ENCODE peak calls at places on chromosome 16, in eight cellular contexts. X is left ventricle myocardium inferior; A is colonic mucosa; R is tibial artery; S is heart right ventricle; E is effector memory CD4-positive, alpha-beta T cell; Q is PC-3; K is fibroblast of mammary gland. B is an unnamed sample.

GRCh38 chr16:6918661-6919060 is 414.0 kb upstream of the RBFOX1 start:
- DNase-seq in X (no peak), A (no peak), R (no peak), S (no peak), E (no peak), Q (no peak), K (no peak), B (no peak)

GRCh38 chr16:47143329-47143676 is 442 bp downstream of the NETO2 start:
- DNase-seq in X (peak; percentile 47), A (peak; percentile 55), R (peak; percentile 26), S (peak; percentile 21), E (peak; percentile 46), Q (peak; percentile 74), K (peak; percentile 56), B (no peak)

GRCh38 chr16:22220076-22220453 is 14.0 kb downstream of the EEF2K start:
- DNase-seq in X (peak; percentile 80), A (no peak), R (no peak), S (peak; percentile 48), E (no peak), Q (no peak), K (peak; percentile 23), B (no peak)

GRCh38 chr16:59330030-59330670 is 596.0 kb upstream of the GOT2 start:
- DNase-seq in X (no peak), A (no peak), R (no peak), S (no peak), E (no peak), Q (no peak), K (no peak), B (no peak)

GRCh38 chr16:88346680-88347505 is 35.9 kb upstream of the ZNF469 start:
- DNase-seq in X (peak; percentile 5), A (no peak), R (no peak), S (no peak), E (no peak), Q (no peak), K (no peak), B (no peak)

GRCh38 chr16:53768593-53768992 is 64.6 kb downstream of the FTO start:
- DNase-seq in X (no peak), A (no peak), R (no peak), S (no peak), E (no peak), Q (peak; percentile 90), K (peak; percentile 95), B (no peak)

GRCh38 chr16:1656808-1657617 is 21.1 kb upstream of the JPT2 start:
- DNase-seq in X (peak; percentile 80), A (no peak), R (no peak), S (peak; percentile 74), E (no peak), Q (no peak), K (no peak), B (no peak)

GRCh38 chr16:89026121-89026612 is 49.2 kb upstream of the CBFA2T3 start:
- DNase-seq in X (no peak), A (no peak), R (no peak), S (no peak), E (peak; percentile 28), Q (peak; percentile 61), K (peak; percentile 47), B (peak; percentile 37)

GRCh38 chr16:49181812-49182211 is 99.8 kb downstream of the CBLN1 start:
- DNase-seq in X (no peak), A (peak; percentile 78), R (no peak), S (no peak), E (no peak), Q (no peak), K (no peak), B (no peak)

GRCh38 chr16:1152651-1153259 is at the start of gene CACNA1H:
- DNase-seq in X (peak; percentile 34), A (no peak), R (no peak), S (peak; percentile 21), E (peak; percentile 45), Q (no peak), K (no peak), B (no peak)

GRCh38 chr16:64196444-64196843 is 925.4 kb downstream of the CDH11 start:
- DNase-seq in X (no peak), A (no peak), R (no peak), S (no peak), E (no peak), Q (no peak), K (peak; percentile 40), B (no peak)

GRCh38 chr16:13909872-13910303 is 10.1 kb upstream of the ERCC4 start:
- DNase-seq in X (peak; percentile 60), A (no peak), R (peak; percentile 76), S (peak; percentile 69), E (no peak), Q (peak; percentile 23), K (peak; percentile 47), B (no peak)

GRCh38 chr16:1745900-1746692 is 25.2 kb downstream of the NME3 start:
- DNase-seq in X (no peak), A (no peak), R (no peak), S (no peak), E (no peak), Q (peak; percentile 4), K (peak; percentile 55), B (no peak)

GRCh38 chr16:72536673-72537435 is 364.9 kb upstream of the PMFBP1 start:
- DNase-seq in X (no peak), A (no peak), R (no peak), S (no peak), E (no peak), Q (no peak), K (peak; percentile 7), B (no peak)

GRCh38 chr16:54270711-54271110 is 15.9 kb downstream of the IRX3 start:
- DNase-seq in X (no peak), A (no peak), R (no peak), S (no peak), E (no peak), Q (no peak), K (no peak), B (no peak)

DNA sequence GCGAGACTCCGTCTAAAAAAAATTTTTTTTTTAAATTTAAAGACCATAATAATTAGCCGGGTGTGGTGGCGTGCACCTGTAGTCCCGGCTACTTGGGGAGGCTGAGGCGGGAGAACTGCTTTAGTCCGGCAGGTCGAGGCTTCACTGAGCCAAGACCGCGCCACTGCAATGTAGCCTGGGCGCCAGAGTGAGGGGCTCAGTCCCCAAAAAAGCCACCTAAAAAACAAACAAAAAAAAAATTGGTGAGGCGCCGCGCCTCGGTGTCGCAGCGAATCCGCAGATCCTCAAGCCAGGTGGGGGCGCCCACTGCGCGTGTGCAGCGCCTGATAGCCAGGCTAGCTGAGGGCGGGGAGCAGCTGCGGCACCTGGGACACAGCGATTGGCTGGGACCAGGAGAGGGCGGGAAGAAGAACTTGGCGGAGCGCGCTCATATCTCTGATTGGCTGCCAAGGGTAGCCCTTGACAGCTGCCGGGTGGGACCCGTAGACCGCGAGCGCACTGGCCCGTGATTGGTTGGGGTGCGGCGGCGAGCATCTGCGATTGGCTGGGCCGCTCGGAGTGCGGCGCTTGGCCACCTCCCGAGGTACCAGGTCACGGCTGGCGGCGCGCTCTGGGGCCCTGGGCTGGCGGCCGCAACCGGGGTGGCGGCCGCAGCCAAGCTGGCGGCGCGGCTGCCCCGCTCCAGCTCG is 9.0 kb upstream of the CLDN9 start:
- DNase-seq in X (peak; percentile 95), A (peak; percentile 97), R (peak; percentile 91), S (peak; percentile 94), E (peak; percentile 96), Q (peak; percentile 97), K (peak; percentile 97), B (peak; percentile 96)
- H3K4me3 ChIP-seq in X (peak overlapping the region; percentile 60), A (no peak overlapping the region), R (peak overlapping the region; percentile 19), S (no peak overlapping the region), E (no peak overlapping the region), Q (peak overlapping the region; percentile 59), K (no peak overlapping the region), B (no peak overlapping the region)

GRCh38 chr16:55323637-55324490 is at the start of gene IRX6:
- DNase-seq in X (peak; percentile 51), A (no peak), R (peak; percentile 31), S (peak; percentile 71), E (no peak), Q (no peak), K (peak; percentile 12), B (no peak)
- H3K4me3 ChIP-seq in X (peak within 1 kb of the TSS; percentile 60), A (no peak within 1 kb of the TSS), R (peak within 1 kb of the TSS; percentile 32), S (peak within 1 kb of the TSS; percentile 36), E (no peak within 1 kb of the TSS), Q (no peak within 1 kb of the TSS), K (no peak within 1 kb of the TSS), B (no peak within 1 kb of the TSS)

DNA sequence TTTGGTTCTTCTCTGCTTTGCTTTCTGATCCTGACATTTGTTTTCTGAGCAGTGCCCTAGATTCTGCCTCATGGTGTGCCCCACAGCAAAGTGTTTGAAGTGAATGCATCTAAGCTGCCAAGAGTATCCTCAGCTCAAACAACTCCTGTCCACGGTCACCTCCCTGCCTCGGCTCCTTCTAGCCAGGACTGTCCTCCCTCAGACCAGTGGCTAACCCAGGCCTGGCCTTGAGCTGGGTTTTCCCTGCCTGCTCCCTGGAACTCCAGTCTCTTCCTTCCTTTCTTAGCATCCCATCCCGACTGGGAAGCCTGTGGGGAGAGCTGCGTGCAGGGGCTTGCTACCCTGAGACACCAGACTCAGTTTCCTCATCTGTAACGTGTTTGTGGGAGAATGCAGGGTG is 256.5 kb downstream of the GSG1L start:
- DNase-seq in X (no peak), A (no peak), R (no peak), S (no peak), E (no peak), Q (no peak), K (no peak), B (no peak)
- H3K4me3 ChIP-seq in X (no peak overlapping the region), A (no peak overlapping the region), R (no peak overlapping the region), S (no peak overlapping the region), E (no peak overlapping the region), Q (no peak overlapping the region), K (no peak overlapping the region), B (no peak overlapping the region)

GRCh38 chr16:67844441-67844840 is 2.3 kb upstream of the NUTF2 start:
- DNase-seq in X (no peak), A (no peak), R (no peak), S (no peak), E (no peak), Q (peak; percentile 18), K (peak; percentile 39), B (no peak)

GRCh38 chr16:67842509-67843342 is 606 bp downstream of the THAP11 start:
- DNase-seq in X (peak; percentile 65), A (peak; percentile 59), R (peak; percentile 50), S (peak; percentile 51), E (peak; percentile 66), Q (peak; percentile 34), K (peak; percentile 45), B (no peak)

GRCh38 chr16:67841816-67842508 is at the start of gene THAP11:
- DNase-seq in X (peak; percentile 92), A (peak; percentile 97), R (peak; percentile 91), S (peak; percentile 95), E (peak; percentile 88), Q (peak; percentile 94), K (peak; percentile 93), B (peak; percentile 86)

GRCh38 chr16:67841198-67841815 is 813 bp upstream of the THAP11 start:
- DNase-seq in X (no peak), A (no peak), R (no peak), S (no peak), E (no peak), Q (no peak), K (no peak), B (no peak)

DNA sequence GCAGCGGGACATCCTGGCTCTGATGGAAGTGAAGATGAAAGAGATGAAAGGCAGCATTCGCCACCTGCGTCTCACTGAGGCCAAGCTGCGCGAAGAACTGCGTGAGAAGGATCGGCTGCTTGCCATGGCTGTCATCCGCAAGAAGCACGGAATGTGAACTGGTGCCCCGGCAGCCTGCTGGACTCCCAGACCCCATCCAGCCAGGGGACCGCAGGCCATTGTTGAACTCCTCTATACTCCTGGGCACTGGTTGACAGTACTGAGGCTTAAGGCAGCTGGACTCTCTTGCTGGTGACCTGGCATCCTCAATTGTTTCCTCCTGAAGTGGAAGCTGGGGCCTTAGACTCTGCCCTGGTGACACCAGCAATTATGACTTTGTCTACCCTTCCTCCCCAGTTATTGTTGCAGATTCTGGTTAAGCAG is 1.2 kb downstream of the THAP11 start:
- DNase-seq in X (no peak), A (peak; percentile 44), R (no peak), S (no peak), E (no peak), Q (peak; percentile 4), K (no peak), B (no peak)
- H3K4me3 ChIP-seq in X (peak overlapping the region; percentile 82), A (peak overlapping the region; percentile 79), R (peak overlapping the region; percentile 81), S (peak overlapping the region; percentile 57), E (peak overlapping the region; percentile 86), Q (peak overlapping the region; percentile 89), K (peak overlapping the region; percentile 60), B (peak overlapping the region; percentile 81)

B was measured in GM12864.